ENCODE peak calls at places on chromosome 11, in six cellular contexts. V is B cell, P is AG04450, N is A549, Q is psoas muscle, C is cardiac muscle cell. K is an unnamed sample.

GRCh38 chr11:120694706-120695105 is 183.2 kb downstream of the GRIK4 start:
- DNase-seq in V (no peak), P (no peak), N (no peak), Q (no peak), C (no peak), K (no peak)

GRCh38 chr11:134878785-134879184 is 466.7 kb upstream of the B3GAT1 start:
- DNase-seq in V (no peak), P (no peak), N (no peak), Q (no peak), C (no peak), K (no peak)

GRCh38 chr11:113896156-113896879 is 8.3 kb upstream of the HTR3B start:
- DNase-seq in V (peak), P (no peak), N (peak), Q (no peak), C (peak), K (peak)

GRCh38 chr11:31805629-31806185 is 5.4 kb downstream of the PAX6 start:
- DNase-seq in V (no peak), P (no peak), N (no peak), Q (no peak), C (no peak), K (no peak)

GRCh38 chr11:84719935-84720577 is 907.1 kb downstream of the DLG2 start:
- DNase-seq in V (no peak), P (no peak), N (no peak), Q (no peak), C (no peak), K (no peak)

GRCh38 chr11:115653926-115654325 is 149.7 kb upstream of the CADM1 start:
- DNase-seq in V (no peak), P (no peak), N (no peak), Q (no peak), C (no peak), K (no peak)

GRCh38 chr11:46294365-46295309 is 17.2 kb downstream of the CREB3L1 start:
- DNase-seq in V (no peak), P (peak), N (no peak), Q (no peak), C (peak), K (peak)

GRCh38 chr11:46560300-46561025 is 33.4 kb downstream of the AMBRA1 start:
- DNase-seq in V (no peak), P (no peak), N (no peak), Q (no peak), C (peak), K (peak)

GRCh38 chr11:110857885-110858555 is 145.8 kb upstream of the ARHGAP20 start:
- DNase-seq in V (no peak), P (peak), N (no peak), Q (no peak), C (peak), K (peak)

GRCh38 chr11:58626915-58627483 is 4.5 kb downstream of the CNTF start:
- DNase-seq in V (no peak), P (no peak), N (no peak), Q (no peak), C (peak), K (no peak)

GRCh38 chr11:3052109-3052479 is 5.1 kb downstream of the CARS1 start:
- DNase-seq in V (no peak), P (no peak), N (no peak), Q (no peak), C (no peak), K (no peak)

GRCh38 chr11:110473666-110474065 is 43.9 kb downstream of the FDX1 start:
- DNase-seq in V (no peak), P (no peak), N (no peak), Q (no peak), C (peak), K (peak)

GRCh38 chr11:78138694-78139421 is 568 bp downstream of the ALG8 start:
- DNase-seq in V (no peak), P (no peak), N (peak), Q (no peak), C (peak), K (no peak)

GRCh38 chr11:100827934-100828661 is 141.0 kb downstream of the ARHGAP42 start:
- DNase-seq in V (no peak), P (peak), N (peak), Q (no peak), C (peak), K (no peak)

GRCh38 chr11:43071338-43071737 is 240.5 kb upstream of the API5 start:
- DNase-seq in V (no peak), P (no peak), N (no peak), Q (no peak), C (no peak), K (no peak)

GRCh38 chr11:2732940-2733628 is 33.3 kb upstream of the KCNQ1OT1 start:
- DNase-seq in V (no peak), P (no peak), N (no peak), Q (peak), C (no peak), K (no peak)

GRCh38 chr11:113697798-113698407 is 8.2 kb downstream of the TMPRSS5 start:
- DNase-seq in V (no peak), P (no peak), N (no peak), Q (no peak), C (no peak), K (no peak)

GRCh38 chr11:41431784-41432183 is 27.7 kb downstream of the LRRC4C start:
- DNase-seq in V (no peak), P (no peak), N (no peak), Q (no peak), C (no peak), K (no peak)

GRCh38 chr11:64352099-64353005 is 6.6 kb upstream of the RPS6KA4 start:
- DNase-seq in V (no peak), P (no peak), N (no peak), Q (no peak), C (no peak), K (no peak)

GRCh38 chr11:68350759-68351449 is 38.5 kb downstream of the LRP5 start:
- DNase-seq in V (no peak), P (no peak), N (no peak), Q (no peak), C (no peak), K (no peak)

GRCh38 chr11:62267576-62267975 is 2.4 kb upstream of the SCGB2A2 start:
- DNase-seq in V (no peak), P (no peak), N (no peak), Q (no peak), C (no peak), K (no peak)

GRCh38 chr11:64447717-64448598 is 89.0 kb downstream of the RPS6KA4 start:
- DNase-seq in V (peak), P (no peak), N (no peak), Q (peak), C (peak), K (peak)

DNA sequence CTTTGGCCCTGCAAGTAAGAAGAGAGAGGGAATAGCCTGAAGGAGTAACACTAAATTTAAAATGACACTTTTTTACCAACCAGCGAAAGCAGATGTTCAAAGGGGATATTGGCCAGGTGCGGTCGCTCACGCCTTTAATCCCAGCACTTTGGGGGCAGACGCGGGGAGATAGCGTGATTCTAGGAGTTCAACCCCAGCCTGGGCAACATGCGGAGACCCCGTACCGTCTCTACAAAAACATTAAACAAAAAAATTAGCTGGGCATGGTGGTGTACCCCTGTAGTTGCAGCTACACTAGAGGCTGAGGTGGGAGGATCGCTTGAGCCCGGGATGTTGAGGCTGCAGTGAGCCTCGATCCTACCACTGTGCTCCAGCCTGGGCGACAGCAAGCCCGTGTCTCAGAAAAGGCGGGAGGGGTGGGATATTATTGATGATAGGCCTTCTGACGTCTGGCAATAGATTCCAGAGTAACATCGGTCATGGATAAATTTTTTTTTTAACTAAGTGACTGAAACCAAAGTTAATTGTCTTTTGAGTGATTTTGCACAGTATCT is 1.1 kb upstream of the RAB30 start:
- DNase-seq in V (no peak), P (no peak), N (no peak), Q (no peak), C (no peak), K (no peak)
- TF ChIP-seq CTCF in V (no peak), P (no peak), N (no peak), Q (no peak), C (no peak), K (no peak)

GRCh38 chr11:124835918-124836317 is 29.3 kb upstream of the ROBO3 start:
- DNase-seq in V (no peak), P (no peak), N (no peak), Q (no peak), C (no peak), K (no peak)

GRCh38 chr11:124839051-124839971 is 25.9 kb upstream of the ROBO3 start:
- DNase-seq in V (no peak), P (no peak), N (no peak), Q (no peak), C (no peak), K (no peak)

GRCh38 chr11:124834526-124835190 is 30.6 kb upstream of the ROBO3 start:
- DNase-seq in V (no peak), P (no peak), N (no peak), Q (no peak), C (no peak), K (no peak)

GRCh38 chr11:124839972-124840621 is 25.1 kb upstream of the ROBO3 start:
- DNase-seq in V (no peak), P (no peak), N (no peak), Q (no peak), C (no peak), K (no peak)

GRCh38 chr11:124837491-124837856 is 27.8 kb upstream of the ROBO3 start:
- DNase-seq in V (no peak), P (peak), N (peak), Q (no peak), C (peak), K (peak)
- TF ChIP-seq CTCF in V (no peak), P (peak), N (no peak), Q (no peak), C (peak), K (peak)

GRCh38 chr11:95135155-95135554 is 45.5 kb downstream of the ENDOD1 start:
- DNase-seq in V (no peak), P (no peak), N (no peak), Q (no peak), C (peak), K (no peak)
- TF ChIP-seq CTCF in V (no peak), P (no peak), N (no peak), Q (no peak), C (no peak), K (no peak)

GRCh38 chr11:119155733-119156492 is 7.1 kb downstream of the ABCG4 start:
- DNase-seq in V (peak), P (no peak), N (peak), Q (no peak), C (no peak), K (no peak)

GRCh38 chr11:119152043-119152442 is 3.2 kb downstream of the ABCG4 start:
- DNase-seq in V (peak), P (no peak), N (no peak), Q (no peak), C (no peak), K (no peak)

GRCh38 chr11:119152604-119153003 is 3.8 kb downstream of the ABCG4 start:
- DNase-seq in V (peak), P (no peak), N (no peak), Q (no peak), C (no peak), K (no peak)

GRCh38 chr11:119154178-119154577 is 5.3 kb downstream of the ABCG4 start:
- DNase-seq in V (no peak), P (no peak), N (no peak), Q (no peak), C (no peak), K (no peak)

DNA sequence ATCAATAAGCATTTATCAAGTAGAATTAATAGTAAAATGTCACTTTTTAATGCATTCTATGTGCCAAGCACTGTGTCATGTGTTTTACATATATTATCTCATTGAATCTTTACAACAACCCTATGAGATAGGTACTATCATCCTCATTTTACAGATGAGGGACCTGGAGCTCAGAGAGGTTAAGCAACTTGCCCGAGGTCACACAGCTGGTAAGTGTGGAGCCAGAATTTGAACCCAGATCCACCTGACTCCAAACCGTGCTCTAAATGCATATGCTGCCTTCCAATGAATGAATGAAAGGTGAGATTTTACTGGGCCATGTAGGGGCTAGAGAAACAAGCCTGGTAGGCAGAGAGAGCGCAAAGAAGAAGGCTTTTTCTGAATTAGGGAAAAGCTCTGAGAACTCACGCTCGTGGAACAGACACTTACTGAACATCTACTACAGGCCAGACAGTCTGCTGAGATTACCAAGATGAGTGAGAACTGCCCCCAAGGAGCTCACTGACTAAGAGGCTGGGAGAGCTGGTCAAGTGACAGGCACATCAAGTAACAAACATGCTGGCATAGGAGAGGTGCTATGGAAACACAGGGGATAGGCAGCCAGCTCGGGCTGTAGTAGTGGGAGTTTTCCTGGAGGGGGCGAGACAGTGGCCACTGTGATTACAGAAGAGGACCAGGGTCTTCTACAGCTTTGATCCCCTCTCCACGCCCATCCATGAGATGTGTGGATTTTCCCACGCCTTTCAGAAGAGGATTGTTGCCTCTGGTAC is 4.4 kb downstream of the ABCG4 start:
- DNase-seq in V (peak), P (no peak), N (no peak), Q (no peak), C (no peak), K (no peak)
- TF ChIP-seq CTCF in V (no peak), P (no peak), N (no peak), Q (no peak), C (no peak), K (no peak)

DNA sequence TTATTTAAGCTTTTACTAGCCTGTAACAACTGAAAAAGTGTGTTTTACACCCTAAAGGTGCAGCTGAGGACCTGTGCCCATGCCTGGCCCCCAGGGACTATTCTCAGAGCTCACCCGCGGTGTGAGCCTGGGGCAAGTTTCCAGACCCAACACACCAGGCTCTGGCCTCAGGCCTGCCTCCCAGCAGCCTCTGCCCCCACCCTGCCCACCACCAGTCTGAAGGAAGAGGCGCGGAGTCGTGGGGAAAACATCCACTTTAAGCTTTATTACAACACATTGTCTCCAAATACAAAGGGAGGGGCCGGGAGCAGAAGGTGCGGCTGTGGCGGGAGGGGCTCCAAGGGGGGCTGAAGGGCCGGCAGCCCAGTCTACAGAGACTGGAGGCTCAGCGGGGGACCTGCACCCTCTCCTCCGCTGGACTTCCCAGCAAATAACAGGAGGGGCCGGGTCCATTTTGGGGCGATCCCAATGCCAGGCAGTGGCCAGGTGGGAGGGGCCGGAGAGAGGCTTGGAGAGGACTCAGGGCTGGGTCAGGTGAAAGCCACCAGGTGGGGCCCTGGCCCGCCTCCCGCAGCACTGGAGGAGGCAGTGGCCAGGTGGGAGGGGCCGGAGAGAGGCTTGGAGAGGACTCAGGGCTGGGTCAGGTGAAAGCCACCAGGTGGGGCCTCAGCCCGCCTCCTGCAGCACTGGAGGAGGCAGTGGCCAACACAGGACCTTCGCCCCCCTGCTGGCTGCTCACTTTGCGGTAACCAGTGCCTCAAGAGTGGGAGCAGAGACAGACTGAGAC is 18.1 kb downstream of the DUSP8 start:
- DNase-seq in V (no peak), P (no peak), N (no peak), Q (no peak), C (no peak), K (no peak)
- TF ChIP-seq CTCF in V (no peak), P (no peak), N (no peak), Q (no peak), C (no peak), K (no peak)

GRCh38 chr11:83521647-83522596 is 235.8 kb upstream of the CCDC90B start:
- DNase-seq in V (no peak), P (no peak), N (no peak), Q (no peak), C (peak), K (peak)
- TF ChIP-seq CTCF in V (no peak), P (peak), N (no peak), Q (no peak), C (no peak), K (peak)

DNA sequence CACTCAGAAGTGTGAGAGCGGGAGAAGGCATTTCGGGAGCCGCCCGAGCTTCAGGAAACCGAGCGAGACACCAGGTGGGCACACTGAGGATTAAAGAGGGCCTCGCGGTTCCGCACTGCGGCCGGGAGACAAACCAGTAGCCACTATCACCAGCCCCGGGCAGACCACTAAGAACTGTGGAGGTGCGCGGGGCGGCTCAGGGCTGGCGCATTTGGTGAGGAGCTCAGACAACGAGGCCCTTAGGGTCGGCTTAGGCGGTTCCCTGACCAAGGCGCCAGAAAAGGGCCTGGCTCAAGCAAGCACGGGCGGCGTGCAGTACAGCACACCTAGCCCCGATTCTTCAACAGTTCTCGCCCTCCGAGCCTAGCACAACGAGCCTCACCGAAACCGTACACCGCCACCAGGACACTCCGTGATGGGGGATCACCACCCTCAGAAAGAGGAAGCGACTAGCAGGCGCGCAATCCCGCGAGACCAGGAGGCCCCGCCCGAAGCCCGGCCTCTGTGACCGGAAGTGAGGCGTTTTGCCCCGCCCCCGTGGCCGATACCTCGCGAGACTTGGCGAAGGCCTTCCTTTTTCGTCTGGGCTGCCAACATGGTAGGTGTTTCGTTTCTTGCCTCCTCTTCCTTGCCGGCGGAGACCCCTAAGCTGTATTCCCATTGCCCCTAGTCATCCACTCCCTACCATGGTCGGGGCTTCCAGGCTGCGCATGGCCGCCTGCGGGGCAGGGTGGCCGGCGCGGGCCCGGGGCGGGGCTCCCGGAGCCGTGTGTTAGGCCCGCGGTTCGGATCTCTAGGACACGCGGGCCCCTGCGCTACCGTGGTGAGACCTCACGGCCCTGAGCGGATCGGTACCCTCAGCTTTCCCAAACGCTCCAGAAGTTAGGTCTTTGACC is at the start of the genes RPL27A and TRIM66:
- DNase-seq in V (peak), P (peak), N (peak), Q (peak), C (peak), K (peak)
- TF ChIP-seq CTCF in V (peak), P (peak), N (no peak), Q (no peak), C (no peak), K (peak)

DNA sequence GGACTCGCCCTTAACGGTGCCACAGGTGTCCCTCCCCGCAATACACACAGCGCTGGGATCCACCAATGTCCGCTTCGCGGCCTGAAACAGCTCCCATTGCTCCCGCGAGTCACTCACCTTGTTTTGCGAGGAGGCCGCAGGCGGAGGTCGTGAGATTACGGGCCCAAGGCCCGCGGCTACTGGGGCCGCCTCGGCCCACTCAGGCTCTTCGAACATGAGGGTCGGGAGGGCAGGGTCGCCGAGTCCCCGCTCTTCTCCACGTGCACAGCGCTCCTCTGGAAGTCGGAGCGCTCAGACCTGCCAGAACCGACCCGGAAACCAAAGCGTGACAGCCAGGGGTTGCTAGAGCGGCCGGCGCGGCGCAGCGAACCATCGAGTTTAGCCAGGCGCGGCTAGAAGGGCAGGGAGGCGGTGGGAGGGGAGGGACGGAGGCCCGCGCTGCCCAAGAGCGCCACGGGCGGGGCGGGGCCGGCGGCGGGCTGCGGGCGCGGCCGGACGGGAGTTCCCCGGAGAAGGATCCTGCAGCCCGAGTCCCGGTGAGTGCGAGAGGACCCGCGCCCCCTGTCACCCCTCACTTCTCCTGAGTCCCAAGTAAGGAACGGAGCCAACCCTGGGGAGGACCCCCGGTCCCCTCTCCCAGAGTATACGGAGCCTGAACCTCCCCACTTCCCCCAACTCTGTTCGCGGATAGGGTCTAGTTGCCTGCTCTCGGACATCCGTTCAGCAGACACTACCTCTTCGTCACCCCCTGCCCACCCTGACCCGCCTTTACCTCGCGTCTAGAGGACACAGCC is at the start of the genes ILK and RRP8:
- DNase-seq in V (peak), P (peak), N (peak), Q (peak), C (peak), K (peak)
- TF ChIP-seq CTCF in V (peak), P (peak), N (no peak), Q (peak), C (no peak), K (peak)

K was measured in AG10803.